ENCODE peak calls at places on chromosomes 12 and 14, in six cellular contexts. K is WTC11; V is esophagus squamous epithelium; Y is germinal center; N is stimulated activated naive CD8-positive, alpha-beta T cell treated with anti-CD3 and anti-CD28 coated beads, Interleukin-15, Interleukin-2, amounts not matched to agents 100 U/mL and 50 U/mL, for 24 hours; H is activated CD8-positive, alpha-beta memory T cell treated with anti-CD3 and anti-CD28 coated beads, Interleukin-2, amount 10 ng/mL, durations not matched to agents 7 days and 5 days. M is an unnamed sample.

GRCh38 chr12:69331846-69332684 is 16.1 kb upstream of the LYZ start:
- DNase-seq in K (no peak), V (no peak), Y (no peak), N (no peak), H (no peak), M (no peak)

GRCh38 chr12:51381226-51382079 is 9.8 kb downstream of the GALNT6 start:
- DNase-seq in K (no peak), V (no peak), Y (no peak), N (no peak), H (no peak), M (no peak)

GRCh38 chr14:44317433-44317746 is 189.7 kb downstream of the FSCB start:
- DNase-seq in K (no peak), V (no peak), Y (no peak), N (no peak), H (no peak), M (no peak)

GRCh38 chr12:117580718-117581062 is 219.3 kb upstream of the NOS1 start:
- DNase-seq in K (peak; percentile 98), V (no peak), Y (peak; percentile 25), N (peak; percentile 4), H (no peak), M (no peak)

GRCh38 chr12:54033106-54033979 is 493 bp downstream of the HOXC5 start:
- DNase-seq in K (no peak), V (no peak), Y (no peak), N (no peak), H (no peak), M (no peak)

GRCh38 chr12:28506271-28506670 is 316.0 kb downstream of the CCDC91 start:
- DNase-seq in K (no peak), V (no peak), Y (no peak), N (no peak), H (no peak), M (no peak)

GRCh38 chr12:10113085-10113484 is 14.3 kb upstream of the CLEC1A start:
- DNase-seq in K (no peak), V (no peak), Y (no peak), N (no peak), H (no peak), M (no peak)

GRCh38 chr14:106268013-106268727 is 741.8 kb downstream of the TMEM121 start:
- DNase-seq in K (no peak), V (no peak), Y (peak; percentile 38), N (peak; percentile 80), H (peak; percentile 87), M (no peak)

GRCh38 chr12:116916714-116917114 is 6.0 kb downstream of the FBXW8 start:
- DNase-seq in K (no peak), V (no peak), Y (peak; percentile 26), N (peak; percentile 61), H (peak; percentile 84), M (no peak)

GRCh38 chr12:65634626-65635331 is 189.5 kb upstream of the HMGA2 start:
- DNase-seq in K (no peak), V (no peak), Y (no peak), N (no peak), H (no peak), M (no peak)

GRCh38 chr12:46507766-46508165 is 135.2 kb upstream of the SLC38A2 start:
- DNase-seq in K (no peak), V (no peak), Y (no peak), N (no peak), H (no peak), M (no peak)

GRCh38 chr12:74539765-74540526 is 2.3 kb downstream of the ATXN7L3B start:
- DNase-seq in K (no peak), V (no peak), Y (no peak), N (no peak), H (no peak), M (no peak)

GRCh38 chr14:51776102-51776894 is 84.1 kb upstream of the GNG2 start:
- DNase-seq in K (peak; percentile 77), V (no peak), Y (peak; percentile 41), N (peak; percentile 35), H (peak; percentile 56), M (no peak)

GRCh38 chr14:37585971-37586759 is 8.9 kb downstream of the FOXA1 start:
- DNase-seq in K (no peak), V (no peak), Y (no peak), N (no peak), H (no peak), M (no peak)

GRCh38 chr14:63375772-63376171 is 57.0 kb upstream of the GPHB5 start:
- DNase-seq in K (no peak), V (no peak), Y (no peak), N (no peak), H (no peak), M (no peak)

GRCh38 chr12:94534761-94535613 is 75.3 kb upstream of the CEP83 start:
- DNase-seq in K (no peak), V (no peak), Y (no peak), N (no peak), H (no peak), M (no peak)

GRCh38 chr14:73241481-73242165 is 4.3 kb downstream of the PAPLN start:
- DNase-seq in K (no peak), V (no peak), Y (no peak), N (no peak), H (no peak), M (no peak)

GRCh38 chr12:110039085-110039807 is 9.1 kb downstream of the C12orf76 start:
- DNase-seq in K (no peak), V (no peak), Y (no peak), N (no peak), H (peak; percentile 66), M (no peak)